ENCODE peak calls at places on chromosomes 12 and 14, in seven cellular contexts. V, T, S, L, R, D and K are unnamed samples.

GRCh38 chr12:49893753-49894752 is 9.6 kb downstream of the FAIM2 start:
- DNase-seq in V (no peak), T (peak), S (peak), L (peak), R (peak), D (no peak), K (no peak)

GRCh38 chr14:91310620-91311283 is 66.2 kb upstream of the GPR68 start:
- DNase-seq in V (no peak), T (no peak), S (no peak), L (no peak), R (peak), D (no peak), K (no peak)

GRCh38 chr14:52023518-52023917 is 34.2 kb downstream of the RTRAF start:
- DNase-seq in V (no peak), T (no peak), S (peak), L (peak), R (no peak), D (no peak), K (peak)

GRCh38 chr12:11555743-11556625 is 93.5 kb upstream of the ETV6 start:
- DNase-seq in V (no peak), T (no peak), S (no peak), L (no peak), R (peak), D (no peak), K (no peak)

GRCh38 chr14:61438860-61439765 is 117.7 kb downstream of the PRKCH start:
- DNase-seq in V (no peak), T (no peak), S (peak), L (peak), R (peak), D (no peak), K (peak)

GRCh38 chr12:4118017-4118510 is 155.5 kb upstream of the CCND2 start:
- DNase-seq in V (no peak), T (no peak), S (peak), L (peak), R (no peak), D (no peak), K (peak)

GRCh38 chr12:48512855-48513254 is 12.6 kb upstream of the OR8S1 start:
- DNase-seq in V (no peak), T (no peak), S (no peak), L (no peak), R (peak), D (peak), K (no peak)

GRCh38 chr12:64124511-64125197 is 97.4 kb downstream of the KICS2 start:
- DNase-seq in V (no peak), T (no peak), S (no peak), L (no peak), R (no peak), D (no peak), K (no peak)

GRCh38 chr14:26596722-26597030 is 1.2 kb downstream of the NOVA1 start:
- DNase-seq in V (peak), T (no peak), S (no peak), L (peak), R (no peak), D (no peak), K (no peak)

GRCh38 chr14:60944206-60944605 is 36.7 kb downstream of the TRMT5 start:
- DNase-seq in V (no peak), T (no peak), S (no peak), L (no peak), R (no peak), D (no peak), K (no peak)

GRCh38 chr14:70086685-70087379 is 101.9 kb downstream of the SLC8A3 start:
- DNase-seq in V (peak), T (no peak), S (peak), L (peak), R (peak), D (no peak), K (no peak)

GRCh38 chr14:54640480-54640879 is 73.6 kb downstream of the SAMD4A start:
- DNase-seq in V (no peak), T (no peak), S (no peak), L (no peak), R (no peak), D (no peak), K (no peak)

GRCh38 chr12:67517181-67517887 is 131.2 kb upstream of the DYRK2 start:
- DNase-seq in V (no peak), T (no peak), S (peak), L (peak), R (no peak), D (no peak), K (peak)

GRCh38 chr14:77714926-77715325 is 7.0 kb downstream of the SLIRP start:
- DNase-seq in V (no peak), T (no peak), S (no peak), L (no peak), R (peak), D (no peak), K (no peak)

GRCh38 chr14:46352876-46353275 is 298.7 kb downstream of the RPL10L start:
- DNase-seq in V (peak), T (no peak), S (no peak), L (no peak), R (no peak), D (no peak), K (no peak)

GRCh38 chr12:30105505-30105904 is 321.8 kb upstream of the TMTC1 start:
- DNase-seq in V (no peak), T (no peak), S (no peak), L (no peak), R (no peak), D (no peak), K (no peak)

GRCh38 chr14:70665448-70666363 is 24.0 kb downstream of the TTC9 start:
- DNase-seq in V (no peak), T (no peak), S (no peak), L (peak), R (peak), D (no peak), K (no peak)

GRCh38 chr12:52178443-52178842 is 13.4 kb downstream of the KRT80 start:
- DNase-seq in V (no peak), T (no peak), S (no peak), L (no peak), R (no peak), D (no peak), K (no peak)

GRCh38 chr14:96805906-96806305 is 8.7 kb downstream of the VRK1 start:
- DNase-seq in V (no peak), T (no peak), S (no peak), L (no peak), R (no peak), D (no peak), K (peak)

GRCh38 chr12:65838330-65838976 is 14.2 kb downstream of the HMGA2 start:
- DNase-seq in V (no peak), T (no peak), S (no peak), L (no peak), R (no peak), D (no peak), K (no peak)